ENCODE peak calls at places on chromosomes 7 and 10, in eight cellular contexts. S is heart left ventricle; Q is HTR-8/SVneo; T is stimulated activated CD4-positive, alpha-beta T cell treated with anti-CD3 and anti-CD28 coated beads, TNF-alpha, amount 100 ng/mL, for 4 hours; P is NCI-H1092 treated with DMSO at 0.1 percent for 48 hours; N is fibroblast of pulmonary artery; U is GM04504; I is AG04450. G is an unnamed sample.

GRCh38 chr7:107857541-107857912 is 33.5 kb upstream of the DLD start:
- DNase-seq in U (no peak), S (no peak), I (no peak), Q (no peak), P (no peak), T (no peak), N (peak; percentile 37), G (no peak)

GRCh38 chr7:137443616-137444015 is 100.1 kb upstream of the PTN start:
- DNase-seq in I (no peak), P (no peak), S (no peak), U (peak; percentile 36), Q (no peak), T (no peak), N (peak; percentile 50), G (no peak)

GRCh38 chr7:129122751-129123516 is 21.6 kb upstream of the TSPAN33 start:
- DNase-seq in U (no peak), N (peak; percentile 22), S (no peak), I (no peak), P (no peak), Q (no peak), T (no peak), G (no peak)

GRCh38 chr7:80154656-80155325 is 20.2 kb downstream of the GNAI1 start:
- DNase-seq in U (no peak), T (no peak), N (peak; percentile 76), P (no peak), Q (no peak), I (no peak), S (no peak), G (no peak)

GRCh38 chr7:76064208-76064970 is 16.5 kb downstream of the MDH2 start:
- DNase-seq in U (no peak), Q (no peak), I (no peak), S (no peak), P (no peak), N (no peak), T (no peak), G (no peak)

GRCh38 chr10:15169555-15170407 is 1.3 kb upstream of the NMT2 start:
- DNase-seq in S (no peak), N (no peak), P (no peak), I (no peak), T (peak; percentile 28), U (no peak), Q (no peak), G (no peak)

GRCh38 chr10:111967116-111967515 is 216.4 kb downstream of the GPAM start:
- DNase-seq in I (no peak), T (no peak), U (no peak), Q (no peak), S (no peak), N (no peak), P (no peak), G (no peak)

GRCh38 chr10:34854147-34854601 is 39.1 kb upstream of the PARD3 start:
- DNase-seq in T (no peak), I (peak; percentile 18), S (no peak), U (peak; percentile 35), Q (peak; percentile 31), P (peak; percentile 23), N (peak; percentile 80), G (peak; percentile 13)

GRCh38 chr7:78018541-78019456 is 220.2 kb downstream of the PHTF2 start:
- DNase-seq in I (no peak), U (no peak), Q (no peak), T (no peak), P (peak; percentile 84), N (peak; percentile 47), S (peak; percentile 67), G (no peak)

GRCh38 chr10:119298788-119299187 is 91.4 kb downstream of the GRK5 start:
- DNase-seq in P (no peak), Q (no peak), T (no peak), N (no peak), S (no peak), U (no peak), I (no peak), G (no peak)

GRCh38 chr10:87045434-87045938 is 25.4 kb downstream of the FAM25A start:
- DNase-seq in S (no peak), P (no peak), I (no peak), N (no peak), Q (no peak), T (no peak), U (no peak), G (no peak)

GRCh38 chr7:43849069-43849468 is 20.2 kb downstream of the MRPS24 start:
- DNase-seq in Q (no peak), P (no peak), N (no peak), T (no peak), I (no peak), U (no peak), S (no peak), G (no peak)

GRCh38 chr7:100372256-100372655 is 1.0 kb upstream of the PILRA start:
- DNase-seq in S (peak; percentile 59), I (peak; percentile 15), N (peak; percentile 85), Q (peak; percentile 24), P (no peak), U (peak; percentile 19), T (no peak), G (no peak)

GRCh38 chr10:18599392-18599791 is 52.0 kb downstream of the NSUN6 start:
- DNase-seq in U (no peak), T (no peak), N (no peak), Q (no peak), I (no peak), S (no peak), P (no peak), G (no peak)

GRCh38 chr10:49360271-49361177 is 35.4 kb downstream of the DRGX start:
- DNase-seq in N (no peak), Q (no peak), P (peak; percentile 19), T (no peak), S (peak; percentile 77), U (no peak), I (no peak), G (no peak)

GRCh38 chr10:21261705-21262285 is 263.7 kb downstream of the SKIDA1 start:
- DNase-seq in N (no peak), I (no peak), U (no peak), Q (no peak), P (no peak), S (no peak), T (no peak), G (no peak)

GRCh38 chr7:117024811-117025210 is 71.5 kb downstream of the ST7 start:
- DNase-seq in S (no peak), N (no peak), P (no peak), U (no peak), T (no peak), I (no peak), Q (no peak), G (no peak)

GRCh38 chr10:75592888-75593643 is 161.6 kb downstream of the LRMDA start:
- DNase-seq in N (peak; percentile 6), Q (no peak), T (no peak), I (no peak), S (no peak), U (no peak), P (no peak), G (no peak)

G was measured in pulmonary artery endothelial cell.